ENCODE peak calls at places on chromosomes 12 and 14, in six cellular contexts. S is breast epithelium; K is heart right ventricle; A is CD4-positive, CD25-positive, alpha-beta regulatory T cell; J is uterus; I is tibial artery. M is an unnamed sample.

GRCh38 chr14:51208982-51209381 is 31.1 kb upstream of the TMX1 start:
- DNase-seq in S (no peak), K (no peak), A (no peak), J (no peak), I (no peak), M (no peak)

GRCh38 chr12:501722-502447 is 42.1 kb downstream of the B4GALNT3 start:
- DNase-seq in S (no peak), K (no peak), A (no peak), J (no peak), I (no peak), M (no peak)

GRCh38 chr12:49664591-49665146 is 41.3 kb downstream of the PRPF40B start:
- DNase-seq in S (no peak), K (no peak), A (no peak), J (no peak), I (no peak), M (no peak)

GRCh38 chr12:49796606-49797451 is 31.4 kb downstream of the NCKAP5L start:
- DNase-seq in S (no peak), K (no peak), A (no peak), J (no peak), I (no peak), M (no peak)

GRCh38 chr12:72471806-72472205 is 199.6 kb downstream of the TRHDE start:
- DNase-seq in S (no peak), K (no peak), A (no peak), J (no peak), I (no peak), M (no peak)

GRCh38 chr12:64221656-64222010 is 463 bp downstream of the KICS2 start:
- DNase-seq in S (peak; percentile 83), K (peak; percentile 83), A (no peak), J (peak; percentile 84), I (peak; percentile 91), M (peak; percentile 8)

GRCh38 chr12:80262372-80263170 is 163.2 kb downstream of the OTOGL start:
- DNase-seq in S (no peak), K (no peak), A (no peak), J (no peak), I (no peak), M (no peak)

GRCh38 chr12:6560501-6561205 is 4.8 kb upstream of the IFFO1 start:
- DNase-seq in S (no peak), K (no peak), A (no peak), J (no peak), I (no peak), M (no peak)

GRCh38 chr14:24192933-24193332 is 2.3 kb downstream of the TM9SF1 start:
- DNase-seq in S (no peak), K (no peak), A (no peak), J (no peak), I (no peak), M (no peak)

GRCh38 chr12:121251838-121252237 is 41.9 kb downstream of the P2RX4 start:
- DNase-seq in S (no peak), K (no peak), A (no peak), J (no peak), I (no peak), M (no peak)

GRCh38 chr14:68682166-68683103 is 110.4 kb downstream of the ZFP36L1 start:
- DNase-seq in S (no peak), K (no peak), A (no peak), J (peak; percentile 87), I (peak; percentile 77), M (no peak)

GRCh38 chr12:52836042-52836466 is 1.9 kb upstream of the KRT79 start:
- DNase-seq in S (no peak), K (no peak), A (no peak), J (no peak), I (no peak), M (no peak)

GRCh38 chr14:80974338-80975078 is 19.1 kb downstream of the TSHR start:
- DNase-seq in S (no peak), K (no peak), A (no peak), J (no peak), I (no peak), M (no peak)

GRCh38 chr12:13230500-13230899 is 34.0 kb downstream of the EMP1 start:
- DNase-seq in S (no peak), K (no peak), A (no peak), J (no peak), I (no peak), M (no peak)

GRCh38 chr12:4892418-4892817 is 17.3 kb upstream of the KCNA1 start:
- DNase-seq in S (no peak), K (no peak), A (no peak), J (no peak), I (no peak), M (no peak)

GRCh38 chr12:54259194-54260011 is 20.5 kb downstream of the CBX5 start:
- DNase-seq in S (peak; percentile 67), K (peak; percentile 60), A (peak; percentile 49), J (peak; percentile 61), I (peak; percentile 80), M (no peak)

GRCh38 chr12:59069481-59069880 is 149.2 kb upstream of the LRIG3 start:
- DNase-seq in S (no peak), K (no peak), A (no peak), J (no peak), I (no peak), M (no peak)

GRCh38 chr12:59075141-59075540 is 154.8 kb upstream of the LRIG3 start:
- DNase-seq in S (no peak), K (no peak), A (no peak), J (no peak), I (no peak), M (no peak)

GRCh38 chr12:59066445-59066844 is 146.1 kb upstream of the LRIG3 start:
- DNase-seq in S (no peak), K (no peak), A (no peak), J (no peak), I (no peak), M (peak; percentile 62)

GRCh38 chr12:59067068-59067467 is 146.8 kb upstream of the LRIG3 start:
- DNase-seq in S (no peak), K (no peak), A (no peak), J (no peak), I (no peak), M (peak; percentile 96)

GRCh38 chr12:59070534-59070933 is 150.2 kb upstream of the LRIG3 start:
- DNase-seq in S (no peak), K (no peak), A (no peak), J (no peak), I (no peak), M (no peak)
- H3K27ac ChIP-seq in S (peak overlapping the region; percentile 27), K (no peak overlapping the region), A (no peak overlapping the region), J (no peak overlapping the region), I (no peak overlapping the region), M (peak overlapping the region; percentile 32)

GRCh38 chr12:66902020-66902419 is 223.1 kb upstream of the GRIP1 start:
- DNase-seq in S (no peak), K (no peak), A (no peak), J (no peak), I (no peak), M (no peak)

GRCh38 chr12:66905201-66905600 is 226.3 kb upstream of the GRIP1 start:
- DNase-seq in S (no peak), K (no peak), A (no peak), J (no peak), I (no peak), M (peak; percentile 14)

GRCh38 chr12:66901136-66901932 is 222.5 kb upstream of the GRIP1 start:
- DNase-seq in S (no peak), K (no peak), A (no peak), J (no peak), I (no peak), M (no peak)

GRCh38 chr12:66900616-66901015 is 221.7 kb upstream of the GRIP1 start:
- DNase-seq in S (no peak), K (no peak), A (no peak), J (no peak), I (no peak), M (no peak)

GRCh38 chr12:66903782-66904396 is 225.0 kb upstream of the GRIP1 start:
- DNase-seq in S (no peak), K (no peak), A (no peak), J (no peak), I (no peak), M (no peak)
- H3K27ac ChIP-seq in S (no peak overlapping the region), K (no peak overlapping the region), A (no peak overlapping the region), J (no peak overlapping the region), I (no peak overlapping the region), M (no peak overlapping the region)

DNA sequence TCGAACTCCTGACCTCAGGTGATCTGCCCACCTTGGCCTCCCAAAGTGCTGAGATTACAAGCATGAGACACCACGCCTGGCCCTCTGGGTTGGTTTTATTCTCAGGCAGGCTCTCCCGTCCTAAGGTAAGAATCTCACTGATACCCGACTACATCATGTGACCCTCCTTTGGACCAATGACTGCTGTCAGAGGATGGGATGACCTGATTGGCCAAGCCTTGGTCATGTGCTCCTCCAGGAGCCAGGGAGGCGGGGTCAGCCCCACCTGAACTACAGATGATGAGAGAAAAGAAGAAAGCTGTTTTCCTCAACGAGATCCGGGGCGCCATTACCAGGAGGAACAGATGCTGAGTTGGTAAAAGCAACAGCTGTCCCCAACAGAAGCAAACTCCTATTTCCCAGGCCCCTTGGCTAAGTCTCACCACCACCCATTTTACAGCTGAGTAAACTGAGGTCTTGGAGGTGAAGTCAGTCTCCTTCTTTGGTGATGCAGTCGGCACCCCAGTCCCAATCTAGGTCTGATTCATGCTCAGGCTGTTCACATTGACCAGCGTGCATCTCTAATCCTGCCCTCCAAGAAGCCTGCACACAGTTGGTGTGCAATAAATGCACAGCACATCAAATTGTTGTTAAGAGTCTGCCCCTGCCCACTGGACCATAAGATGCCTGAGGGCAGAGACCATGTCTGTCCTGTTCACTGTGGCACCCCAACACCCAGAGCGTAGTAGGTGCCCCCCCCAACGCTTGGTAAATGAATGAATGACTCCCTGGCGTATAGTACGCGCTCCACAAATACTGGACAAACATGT is 118.8 kb downstream of the SCARB1 start:
- DNase-seq in S (no peak), K (no peak), A (no peak), J (no peak), I (no peak), M (no peak)
- H3K27ac ChIP-seq in S (peak overlapping the region; percentile 87), K (peak overlapping the region; percentile 91), A (no peak overlapping the region), J (peak overlapping the region; percentile 92), I (peak overlapping the region; percentile 81), M (no peak overlapping the region)

GRCh38 chr12:1934068-1934467 is 15.6 kb upstream of the CACNA2D4 start:
- DNase-seq in S (no peak), K (no peak), A (no peak), J (peak; percentile 8), I (no peak), M (no peak)

GRCh38 chr12:1934831-1935230 is 16.4 kb upstream of the CACNA2D4 start:
- DNase-seq in S (no peak), K (no peak), A (no peak), J (peak; percentile 12), I (no peak), M (no peak)

GRCh38 chr12:1935242-1935641 is 16.8 kb upstream of the CACNA2D4 start:
- DNase-seq in S (no peak), K (no peak), A (no peak), J (peak; percentile 14), I (no peak), M (no peak)

GRCh38 chr12:1936406-1937320 is 18.2 kb upstream of the CACNA2D4 start:
- DNase-seq in S (no peak), K (peak; percentile 73), A (no peak), J (peak; percentile 60), I (peak; percentile 63), M (peak; percentile 68)

GRCh38 chr12:1935700-1936378 is 17.4 kb upstream of the CACNA2D4 start:
- DNase-seq in S (no peak), K (peak; percentile 46), A (no peak), J (peak; percentile 13), I (no peak), M (no peak)
- H3K27ac ChIP-seq in S (no peak overlapping the region), K (peak overlapping the region; percentile 62), A (no peak overlapping the region), J (peak overlapping the region; percentile 40), I (peak overlapping the region; percentile 79), M (no peak overlapping the region)

GRCh38 chr14:72801381-72801812 is 92.5 kb downstream of the DPF3 start:
- DNase-seq in S (no peak), K (no peak), A (no peak), J (no peak), I (no peak), M (peak; percentile 84)
- H3K27ac ChIP-seq in S (no peak overlapping the region), K (peak overlapping the region; percentile 69), A (no peak overlapping the region), J (no peak overlapping the region), I (no peak overlapping the region), M (peak overlapping the region; percentile 70)

M was measured in epithelial cell of prostate.